ENCODE peak calls at places on chromosome 13, in nine cellular contexts. One of them, this sample, is unnamed.

GRCh38 chr13:104869501-104869900 is 1666.0 kb downstream of the EFNB2 start:
- DNase-seq in neural progenitor cell: no peak
- DNase-seq in IMR-90: no peak
- DNase-seq in tibial nerve: no peak
- DNase-seq in keratinocyte: no peak
- DNase-seq in RWPE1: no peak
- DNase-seq in A549: no peak
- DNase-seq in thoracic aorta: no peak
- DNase-seq in brain microvascular endothelial cell: peak
- DNase-seq in this sample: peak

GRCh38 chr13:24261566-24261965 is 47.8 kb upstream of the C1QTNF9 start:
- DNase-seq in neural progenitor cell: no peak
- DNase-seq in brain microvascular endothelial cell: no peak
- DNase-seq in RWPE1: no peak
- DNase-seq in IMR-90: no peak
- DNase-seq in keratinocyte: no peak
- DNase-seq in tibial nerve: no peak
- DNase-seq in A549: no peak
- DNase-seq in thoracic aorta: no peak
- DNase-seq in this sample: peak

GRCh38 chr13:64206430-64207225 is 2791.0 kb upstream of the PCDH20 start:
- DNase-seq in brain microvascular endothelial cell: no peak
- DNase-seq in RWPE1: no peak
- DNase-seq in thoracic aorta: no peak
- DNase-seq in IMR-90: no peak
- DNase-seq in neural progenitor cell: peak
- DNase-seq in keratinocyte: no peak
- DNase-seq in tibial nerve: no peak
- DNase-seq in A549: no peak
- DNase-seq in this sample: no peak

GRCh38 chr13:42814868-42815267 is 33.5 kb downstream of the FAM216B start:
- DNase-seq in thoracic aorta: no peak
- DNase-seq in keratinocyte: no peak
- DNase-seq in IMR-90: peak
- DNase-seq in tibial nerve: no peak
- DNase-seq in neural progenitor cell: no peak
- DNase-seq in A549: no peak
- DNase-seq in RWPE1: peak
- DNase-seq in brain microvascular endothelial cell: peak
- DNase-seq in this sample: no peak

GRCh38 chr13:67554746-67555452 is 324.8 kb upstream of the PCDH9 start:
- DNase-seq in keratinocyte: no peak
- DNase-seq in A549: no peak
- DNase-seq in IMR-90: peak
- DNase-seq in neural progenitor cell: no peak
- DNase-seq in brain microvascular endothelial cell: peak
- DNase-seq in tibial nerve: no peak
- DNase-seq in RWPE1: no peak
- DNase-seq in thoracic aorta: no peak
- DNase-seq in this sample: no peak

GRCh38 chr13:67100723-67101122 is 129.4 kb downstream of the PCDH9 start:
- DNase-seq in tibial nerve: no peak
- DNase-seq in thoracic aorta: no peak
- DNase-seq in IMR-90: no peak
- DNase-seq in neural progenitor cell: no peak
- DNase-seq in A549: peak
- DNase-seq in RWPE1: no peak
- DNase-seq in keratinocyte: no peak
- DNase-seq in brain microvascular endothelial cell: no peak
- DNase-seq in this sample: no peak

GRCh38 chr13:66139701-66140100 is 1090.4 kb downstream of the PCDH9 start:
- DNase-seq in neural progenitor cell: no peak
- DNase-seq in brain microvascular endothelial cell: no peak
- DNase-seq in A549: no peak
- DNase-seq in RWPE1: no peak
- DNase-seq in tibial nerve: no peak
- DNase-seq in IMR-90: no peak
- DNase-seq in keratinocyte: no peak
- DNase-seq in thoracic aorta: no peak
- DNase-seq in this sample: no peak

GRCh38 chr13:31436478-31436877 is 236.7 kb downstream of the B3GLCT start:
- DNase-seq in tibial nerve: no peak
- DNase-seq in RWPE1: no peak
- DNase-seq in keratinocyte: no peak
- DNase-seq in thoracic aorta: no peak
- DNase-seq in brain microvascular endothelial cell: no peak
- DNase-seq in IMR-90: no peak
- DNase-seq in A549: no peak
- DNase-seq in neural progenitor cell: no peak
- DNase-seq in this sample: no peak

GRCh38 chr13:60463787-60464186 is 66.8 kb downstream of the TDRD3 start:
- DNase-seq in brain microvascular endothelial cell: no peak
- DNase-seq in neural progenitor cell: no peak
- DNase-seq in keratinocyte: no peak
- DNase-seq in A549: no peak
- DNase-seq in thoracic aorta: no peak
- DNase-seq in IMR-90: no peak
- DNase-seq in RWPE1: no peak
- DNase-seq in tibial nerve: no peak
- DNase-seq in this sample: no peak

GRCh38 chr13:43232866-43233265 is 209.5 kb downstream of the DNAJC15 start:
- DNase-seq in brain microvascular endothelial cell: peak
- DNase-seq in keratinocyte: no peak
- DNase-seq in tibial nerve: no peak
- DNase-seq in A549: peak
- DNase-seq in neural progenitor cell: no peak
- DNase-seq in RWPE1: peak
- DNase-seq in thoracic aorta: no peak
- DNase-seq in IMR-90: peak
- DNase-seq in this sample: no peak

GRCh38 chr13:106400282-106400681 is 135.2 kb downstream of the EFNB2 start:
- DNase-seq in A549: no peak
- DNase-seq in brain microvascular endothelial cell: no peak
- DNase-seq in tibial nerve: no peak
- DNase-seq in neural progenitor cell: no peak
- DNase-seq in IMR-90: no peak
- DNase-seq in thoracic aorta: no peak
- DNase-seq in keratinocyte: no peak
- DNase-seq in RWPE1: no peak
- DNase-seq in this sample: no peak

GRCh38 chr13:97067342-97067895 is 73.1 kb upstream of the OXGR1 start:
- DNase-seq in IMR-90: no peak
- DNase-seq in thoracic aorta: no peak
- DNase-seq in RWPE1: no peak
- DNase-seq in neural progenitor cell: no peak
- DNase-seq in tibial nerve: no peak
- DNase-seq in brain microvascular endothelial cell: peak
- DNase-seq in keratinocyte: no peak
- DNase-seq in A549: no peak
- DNase-seq in this sample: no peak

GRCh38 chr13:33606692-33607091 is 211.3 kb upstream of the RFC3 start:
- DNase-seq in IMR-90: no peak
- DNase-seq in thoracic aorta: no peak
- DNase-seq in RWPE1: peak
- DNase-seq in brain microvascular endothelial cell: no peak
- DNase-seq in neural progenitor cell: peak
- DNase-seq in tibial nerve: no peak
- DNase-seq in keratinocyte: no peak
- DNase-seq in A549: peak
- DNase-seq in this sample: no peak

GRCh38 chr13:109274188-109274821 is 512.1 kb downstream of the IRS2 start:
- DNase-seq in brain microvascular endothelial cell: peak
- DNase-seq in RWPE1: peak
- DNase-seq in A549: peak
- DNase-seq in thoracic aorta: no peak
- DNase-seq in tibial nerve: no peak
- DNase-seq in IMR-90: peak
- DNase-seq in keratinocyte: no peak
- DNase-seq in neural progenitor cell: peak
- DNase-seq in this sample: no peak

GRCh38 chr13:113034451-113035208 is 65.6 kb downstream of the MCF2L start:
- DNase-seq in IMR-90: peak
- DNase-seq in neural progenitor cell: peak
- DNase-seq in RWPE1: peak
- DNase-seq in thoracic aorta: no peak
- DNase-seq in keratinocyte: no peak
- DNase-seq in tibial nerve: no peak
- DNase-seq in brain microvascular endothelial cell: peak
- DNase-seq in A549: peak
- DNase-seq in this sample: no peak

GRCh38 chr13:84896128-84896527 is 903.1 kb downstream of the SLITRK6 start:
- DNase-seq in neural progenitor cell: peak
- DNase-seq in RWPE1: peak
- DNase-seq in keratinocyte: no peak
- DNase-seq in thoracic aorta: no peak
- DNase-seq in tibial nerve: no peak
- DNase-seq in A549: peak
- DNase-seq in brain microvascular endothelial cell: peak
- DNase-seq in IMR-90: peak
- DNase-seq in this sample: peak

GRCh38 chr13:54232700-54233099 is 1204.1 kb downstream of the OLFM4 start:
- DNase-seq in IMR-90: no peak
- DNase-seq in thoracic aorta: no peak
- DNase-seq in tibial nerve: no peak
- DNase-seq in keratinocyte: no peak
- DNase-seq in RWPE1: no peak
- DNase-seq in brain microvascular endothelial cell: no peak
- DNase-seq in A549: no peak
- DNase-seq in neural progenitor cell: no peak
- DNase-seq in this sample: no peak

DNA sequence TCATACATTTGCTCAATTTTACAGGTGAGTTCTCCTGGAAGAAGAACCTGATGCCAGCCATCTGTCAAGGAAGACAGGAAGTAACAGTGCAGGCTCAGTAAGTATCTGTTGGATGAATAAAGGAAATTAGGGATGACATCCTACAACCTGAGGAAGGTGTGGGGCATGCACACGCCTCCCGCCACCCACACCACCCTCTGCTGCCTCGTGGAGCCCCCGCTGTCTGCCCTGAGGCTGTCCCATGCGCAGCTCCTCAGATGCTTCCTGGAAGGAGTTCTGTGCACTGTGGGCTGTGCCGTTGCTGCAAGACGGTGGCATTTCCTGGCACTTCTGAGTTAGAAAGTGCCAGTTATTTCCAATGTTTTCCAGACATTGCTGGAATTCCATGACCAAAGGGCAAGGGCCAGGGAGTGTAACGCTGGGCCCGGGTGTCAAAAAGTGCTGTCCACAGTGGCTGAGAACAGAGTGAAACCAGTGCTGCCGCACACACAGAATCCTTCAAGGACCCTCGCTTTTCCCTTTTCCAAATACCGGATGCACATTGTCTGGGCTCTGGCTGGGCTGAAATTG is 4.2 kb upstream of the TEX29 start:
- DNase-seq in IMR-90: no peak
- DNase-seq in RWPE1: no peak
- DNase-seq in thoracic aorta: no peak
- DNase-seq in tibial nerve: no peak
- DNase-seq in neural progenitor cell: no peak
- DNase-seq in A549: no peak
- DNase-seq in brain microvascular endothelial cell: no peak
- DNase-seq in keratinocyte: no peak
- DNase-seq in this sample: no peak
- H3K27ac ChIP-seq in IMR-90: no peak
- H3K27ac ChIP-seq in RWPE1: no peak
- H3K27ac ChIP-seq in thoracic aorta: no peak
- H3K27ac ChIP-seq in tibial nerve: peak
- H3K27ac ChIP-seq in neural progenitor cell: no peak
- H3K27ac ChIP-seq in A549: no peak
- H3K27ac ChIP-seq in brain microvascular endothelial cell: no peak
- H3K27ac ChIP-seq in keratinocyte: no peak
- H3K27ac ChIP-seq in this sample: no peak

GRCh38 chr13:29193083-29193482 is 372.9 kb downstream of the MTUS2 start:
- DNase-seq in IMR-90: no peak
- DNase-seq in brain microvascular endothelial cell: no peak
- DNase-seq in neural progenitor cell: no peak
- DNase-seq in keratinocyte: no peak
- DNase-seq in RWPE1: no peak
- DNase-seq in A549: no peak
- DNase-seq in thoracic aorta: no peak
- DNase-seq in tibial nerve: no peak
- DNase-seq in this sample: no peak
- H3K27ac ChIP-seq in IMR-90: no peak
- H3K27ac ChIP-seq in brain microvascular endothelial cell: no peak
- H3K27ac ChIP-seq in neural progenitor cell: no peak
- H3K27ac ChIP-seq in keratinocyte: no peak
- H3K27ac ChIP-seq in RWPE1: no peak
- H3K27ac ChIP-seq in A549: no peak
- H3K27ac ChIP-seq in thoracic aorta: no peak
- H3K27ac ChIP-seq in tibial nerve: no peak
- H3K27ac ChIP-seq in this sample: no peak

GRCh38 chr13:98474761-98475160 is 102.1 kb downstream of the STK24 start:
- DNase-seq in neural progenitor cell: no peak
- DNase-seq in IMR-90: no peak
- DNase-seq in thoracic aorta: no peak
- DNase-seq in brain microvascular endothelial cell: no peak
- DNase-seq in tibial nerve: no peak
- DNase-seq in RWPE1: no peak
- DNase-seq in keratinocyte: no peak
- DNase-seq in A549: no peak
- DNase-seq in this sample: no peak
- H3K27ac ChIP-seq in neural progenitor cell: no peak
- H3K27ac ChIP-seq in IMR-90: no peak
- H3K27ac ChIP-seq in thoracic aorta: no peak
- H3K27ac ChIP-seq in brain microvascular endothelial cell: peak
- H3K27ac ChIP-seq in tibial nerve: no peak
- H3K27ac ChIP-seq in RWPE1: peak
- H3K27ac ChIP-seq in keratinocyte: no peak
- H3K27ac ChIP-seq in A549: no peak
- H3K27ac ChIP-seq in this sample: no peak

DNA sequence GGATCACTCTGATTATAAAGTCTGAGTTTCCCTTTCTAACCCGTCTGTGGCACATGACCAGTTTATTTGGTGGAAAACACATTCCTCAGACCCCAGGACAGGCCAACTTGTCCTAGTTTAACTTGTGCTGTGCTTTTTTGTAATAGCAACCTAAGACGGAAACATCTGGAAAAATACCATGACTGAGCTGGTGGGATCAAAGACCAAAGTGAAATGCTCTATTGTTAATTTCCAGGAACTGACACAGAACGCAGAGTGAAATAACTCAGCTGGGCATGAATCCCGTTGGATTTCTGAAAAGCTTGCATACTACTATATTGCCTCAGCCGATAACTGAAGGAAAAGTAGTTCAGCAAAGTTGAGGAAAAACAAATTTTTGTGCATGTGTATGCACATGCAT is 188.0 kb downstream of the LHFPL6 start:
- DNase-seq in keratinocyte: no peak
- DNase-seq in neural progenitor cell: no peak
- DNase-seq in RWPE1: no peak
- DNase-seq in brain microvascular endothelial cell: no peak
- DNase-seq in thoracic aorta: no peak
- DNase-seq in IMR-90: no peak
- DNase-seq in A549: no peak
- DNase-seq in tibial nerve: no peak
- DNase-seq in this sample: no peak
- H3K27ac ChIP-seq in keratinocyte: no peak
- H3K27ac ChIP-seq in neural progenitor cell: no peak
- H3K27ac ChIP-seq in RWPE1: no peak
- H3K27ac ChIP-seq in brain microvascular endothelial cell: no peak
- H3K27ac ChIP-seq in thoracic aorta: peak
- H3K27ac ChIP-seq in IMR-90: no peak
- H3K27ac ChIP-seq in A549: no peak
- H3K27ac ChIP-seq in tibial nerve: peak
- H3K27ac ChIP-seq in this sample: no peak

GRCh38 chr13:39527961-39528720 is 74.9 kb downstream of the LHFPL6 start:
- DNase-seq in A549: peak
- DNase-seq in neural progenitor cell: no peak
- DNase-seq in RWPE1: peak
- DNase-seq in tibial nerve: no peak
- DNase-seq in keratinocyte: peak
- DNase-seq in brain microvascular endothelial cell: peak
- DNase-seq in IMR-90: peak
- DNase-seq in thoracic aorta: no peak
- DNase-seq in this sample: no peak
- H3K27ac ChIP-seq in A549: peak
- H3K27ac ChIP-seq in neural progenitor cell: no peak
- H3K27ac ChIP-seq in RWPE1: peak
- H3K27ac ChIP-seq in tibial nerve: peak
- H3K27ac ChIP-seq in keratinocyte: peak
- H3K27ac ChIP-seq in brain microvascular endothelial cell: peak
- H3K27ac ChIP-seq in IMR-90: peak
- H3K27ac ChIP-seq in thoracic aorta: peak
- H3K27ac ChIP-seq in this sample: no peak

This sample was measured in naive thymus-derived CD4-positive, alpha-beta T cell.